ENCODE peak calls at places on chromosomes 3 and 15, in six cellular contexts. One of them, this sample, is unnamed.

GRCh38 chr15:38877471-38877870 is 312.9 kb upstream of the RASGRP1 start:
- DNase-seq in T-helper 2 cell: no peak
- DNase-seq in AML-193: no peak
- DNase-seq in CD8-positive, alpha-beta T cell: no peak
- DNase-seq in putamen: no peak
- DNase-seq in EL: no peak
- DNase-seq in this sample: no peak

GRCh38 chr3:123817413-123817812 is 66.7 kb downstream of the MYLK start:
- DNase-seq in T-helper 2 cell: no peak
- DNase-seq in AML-193: no peak
- DNase-seq in CD8-positive, alpha-beta T cell: no peak
- DNase-seq in putamen: no peak
- DNase-seq in EL: peak
- DNase-seq in this sample: no peak

GRCh38 chr15:68385671-68386586 is 46.0 kb downstream of the ITGA11 start:
- DNase-seq in T-helper 2 cell: no peak
- DNase-seq in AML-193: no peak
- DNase-seq in CD8-positive, alpha-beta T cell: no peak
- DNase-seq in putamen: no peak
- DNase-seq in EL: no peak
- DNase-seq in this sample: no peak

GRCh38 chr3:189267981-189268613 is 96.3 kb downstream of the TPRG1 start:
- DNase-seq in T-helper 2 cell: no peak
- DNase-seq in AML-193: peak
- DNase-seq in CD8-positive, alpha-beta T cell: no peak
- DNase-seq in putamen: no peak
- DNase-seq in EL: peak
- DNase-seq in this sample: no peak

GRCh38 chr3:108548304-108548703 is 37.9 kb upstream of the MYH15 start:
- DNase-seq in T-helper 2 cell: no peak
- DNase-seq in AML-193: no peak
- DNase-seq in CD8-positive, alpha-beta T cell: no peak
- DNase-seq in putamen: no peak
- DNase-seq in EL: no peak
- DNase-seq in this sample: no peak

GRCh38 chr3:25572919-25573385 is 91.8 kb downstream of the TOP2B start:
- DNase-seq in T-helper 2 cell: no peak
- DNase-seq in AML-193: no peak
- DNase-seq in CD8-positive, alpha-beta T cell: no peak
- DNase-seq in putamen: no peak
- DNase-seq in EL: peak
- DNase-seq in this sample: no peak

GRCh38 chr3:36603423-36603822 is 160.9 kb downstream of the DCLK3 start:
- DNase-seq in T-helper 2 cell: no peak
- DNase-seq in AML-193: no peak
- DNase-seq in CD8-positive, alpha-beta T cell: no peak
- DNase-seq in putamen: no peak
- DNase-seq in EL: no peak
- DNase-seq in this sample: no peak

GRCh38 chr3:158434412-158435038 is 136.5 kb upstream of the MLF1 start:
- DNase-seq in T-helper 2 cell: peak
- DNase-seq in AML-193: peak
- DNase-seq in CD8-positive, alpha-beta T cell: peak
- DNase-seq in putamen: peak
- DNase-seq in EL: peak
- DNase-seq in this sample: no peak

GRCh38 chr3:186110975-186111974 is 2.4 kb upstream of the ETV5 start:
- DNase-seq in T-helper 2 cell: peak
- DNase-seq in AML-193: no peak
- DNase-seq in CD8-positive, alpha-beta T cell: no peak
- DNase-seq in putamen: no peak
- DNase-seq in EL: no peak
- DNase-seq in this sample: no peak

GRCh38 chr3:186320862-186321568 is 41.0 kb downstream of the DGKG start:
- DNase-seq in T-helper 2 cell: no peak
- DNase-seq in AML-193: no peak
- DNase-seq in CD8-positive, alpha-beta T cell: no peak
- DNase-seq in putamen: no peak
- DNase-seq in EL: peak
- DNase-seq in this sample: no peak

This sample was measured in T-helper 22 cell.